ENCODE peak calls at places on chromosomes 11 and 22, in five cellular contexts. P is HCT116, O is H1, U is K562, F is GM12878. J is an unnamed sample.

GRCh38 chr11:113664069-113664980 is 41.8 kb downstream of the TMPRSS5 start:
- DNase-seq in P (peak; percentile 7), O (no peak), U (peak; percentile 58), F (no peak), J (no peak)

GRCh38 chr11:68461284-68461861 is 821 bp downstream of the PPP6R3 start:
- DNase-seq in P (no peak), O (no peak), U (peak; percentile 59), F (no peak), J (no peak)

GRCh38 chr11:19245351-19245750 is 4.6 kb upstream of the E2F8 start:
- DNase-seq in P (no peak), O (no peak), U (no peak), F (no peak), J (no peak)

GRCh38 chr11:116913000-116913399 is 75.6 kb upstream of the APOA1 start:
- DNase-seq in P (no peak), O (no peak), U (no peak), F (no peak), J (no peak)

GRCh38 chr11:125166347-125166841 is 1.8 kb downstream of the PKNOX2 start:
- DNase-seq in P (no peak), O (peak; percentile 64), U (no peak), F (no peak), J (no peak)

GRCh38 chr11:112612283-112612849 is 348.9 kb upstream of the NCAM1 start:
- DNase-seq in P (peak; percentile 6), O (no peak), U (no peak), F (no peak), J (no peak)

GRCh38 chr11:71342116-71342515 is 89.7 kb upstream of the SHANK2 start:
- DNase-seq in P (no peak), O (no peak), U (no peak), F (no peak), J (no peak)

GRCh38 chr11:101442171-101442570 is 141.6 kb downstream of the TRPC6 start:
- DNase-seq in P (no peak), O (no peak), U (no peak), F (no peak), J (no peak)

GRCh38 chr22:48919851-48920589 is 907.7 kb downstream of the BRD1 start:
- DNase-seq in P (no peak), O (peak; percentile 34), U (no peak), F (no peak), J (no peak)

GRCh38 chr11:1222491-1223345 is at the start of gene MUC5B:
- DNase-seq in P (no peak), O (peak; percentile 43), U (no peak), F (no peak), J (no peak)

GRCh38 chr22:43151251-43152000 is at the start of gene TSPO:
- DNase-seq in P (no peak), O (peak; percentile 76), U (peak; percentile 75), F (no peak), J (no peak)

GRCh38 chr22:28799125-28799833 is 1.1 kb downstream of the XBP1 start:
- DNase-seq in P (peak; percentile 35), O (no peak), U (peak; percentile 26), F (no peak), J (no peak)

GRCh38 chr22:45290410-45290936 is 5.7 kb downstream of the UPK3A start:
- DNase-seq in P (peak; percentile 64), O (no peak), U (no peak), F (no peak), J (no peak)

GRCh38 chr11:68128682-68129327 is 7.6 kb upstream of the CHKA start:
- DNase-seq in P (no peak), O (no peak), U (peak; percentile 55), F (no peak), J (peak; percentile 56)

GRCh38 chr11:40647290-40647689 is 812.2 kb downstream of the LRRC4C start:
- DNase-seq in P (no peak), O (no peak), U (no peak), F (no peak), J (no peak)

GRCh38 chr11:22508691-22509090 is 116.9 kb downstream of the FANCF start:
- DNase-seq in P (no peak), O (no peak), U (no peak), F (no peak), J (no peak)

GRCh38 chr22:50481440-50482106 is at the start of gene ADM2:
- DNase-seq in P (no peak), O (peak; percentile 89), U (peak; percentile 70), F (no peak), J (no peak)

GRCh38 chr22:49097966-49098365 is 729.7 kb downstream of the BRD1 start:
- DNase-seq in P (no peak), O (no peak), U (no peak), F (no peak), J (no peak)

GRCh38 chr11:77455740-77456139 is 18.2 kb downstream of the PAK1 start:
- DNase-seq in P (no peak), O (no peak), U (no peak), F (no peak), J (no peak)

GRCh38 chr22:26579331-26579886 is 10.5 kb downstream of the TPST2 start:
- DNase-seq in P (no peak), O (no peak), U (no peak), F (peak; percentile 30), J (no peak)

GRCh38 chr11:80084614-80085013 is 643.8 kb upstream of the TENM4 start:
- DNase-seq in P (no peak), O (no peak), U (no peak), F (no peak), J (no peak)

GRCh38 chr11:3193373-3194015 is 25.1 kb downstream of the MRGPRG start:
- DNase-seq in P (no peak), O (peak; percentile 47), U (no peak), F (no peak), J (no peak)

GRCh38 chr11:38446336-38446735 is 1848.3 kb upstream of the RAG2 start:
- DNase-seq in P (no peak), O (no peak), U (no peak), F (no peak), J (no peak)

GRCh38 chr11:94494200-94494545 is 389 bp downstream of the ANKRD49 start:
- DNase-seq in P (no peak), O (no peak), U (no peak), F (no peak), J (no peak)

GRCh38 chr11:45087301-45087700 is 59.1 kb upstream of the PRDM11 start:
- DNase-seq in P (no peak), O (no peak), U (no peak), F (no peak), J (no peak)

GRCh38 chr11:2518983-2519340 is 74.2 kb downstream of the KCNQ1 start:
- DNase-seq in P (no peak), O (peak; percentile 37), U (no peak), F (no peak), J (no peak)

GRCh38 chr11:118438314-118438931 is 2.1 kb downstream of the KMT2A start:
- DNase-seq in P (no peak), O (no peak), U (peak; percentile 65), F (no peak), J (no peak)
- TF ChIP-seq ZNF274 in P (no peak), O (no peak), U (no peak), F (no peak), J (no peak)

DNA sequence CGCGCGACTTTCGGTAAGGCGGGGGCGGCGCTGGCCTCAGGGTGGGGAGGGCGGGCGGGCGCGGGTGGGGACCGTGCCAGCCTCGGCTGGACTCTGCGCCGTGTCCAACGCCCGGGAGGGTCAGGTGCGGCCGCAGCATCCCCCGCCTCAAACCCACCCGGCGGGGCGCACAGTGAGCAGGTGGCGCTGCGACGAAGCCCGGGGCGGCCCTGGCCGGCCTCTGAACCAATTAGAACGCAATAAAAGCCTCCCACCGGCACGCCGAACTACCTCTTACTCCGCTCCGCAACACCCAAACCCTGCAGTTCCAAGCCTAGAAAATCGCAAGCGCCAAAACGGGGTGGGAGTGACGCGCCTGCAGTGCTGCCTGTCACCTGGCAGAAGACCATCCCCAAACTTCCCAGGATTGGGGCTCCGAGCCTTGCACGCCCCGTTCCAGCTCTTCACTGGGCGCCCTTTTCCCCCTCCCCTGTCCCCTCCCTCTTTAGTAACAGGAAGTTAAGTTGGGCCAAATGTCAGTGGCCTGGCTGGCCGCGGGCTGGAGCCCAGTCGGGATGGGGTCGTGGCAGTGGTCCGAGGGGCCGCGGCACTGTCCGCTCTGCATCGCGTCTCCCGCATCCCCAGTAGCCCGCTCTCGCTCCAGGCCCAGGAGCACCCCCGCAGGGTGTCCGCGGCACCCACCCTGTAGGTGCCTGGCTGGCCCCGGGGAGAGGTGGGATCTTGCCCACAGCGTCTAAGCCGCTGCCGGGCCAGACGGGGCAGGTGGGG is 508 bp downstream of the MICAL2 start:
- DNase-seq in P (no peak), O (peak; percentile 64), U (no peak), F (no peak), J (no peak)
- TF ChIP-seq YY1 in P (no peak), O (no peak), U (no peak), F (no peak), J (no peak)

GRCh38 chr11:122853261-122853660 is 15.0 kb downstream of the CRTAM start:
- DNase-seq in P (no peak), O (no peak), U (no peak), F (no peak), J (no peak)

GRCh38 chr11:122851366-122852011 is 13.2 kb downstream of the CRTAM start:
- DNase-seq in P (no peak), O (no peak), U (no peak), F (no peak), J (no peak)

GRCh38 chr11:122852071-122852831 is 14.0 kb downstream of the CRTAM start:
- DNase-seq in P (no peak), O (no peak), U (no peak), F (no peak), J (no peak)

GRCh38 chr11:122850076-122850631 is 11.9 kb downstream of the CRTAM start:
- DNase-seq in P (no peak), O (no peak), U (no peak), F (no peak), J (no peak)

GRCh38 chr11:122853971-122854446 is 15.7 kb downstream of the CRTAM start:
- DNase-seq in P (peak; percentile 84), O (peak; percentile 53), U (peak; percentile 55), F (no peak), J (peak; percentile 77)
- TF ChIP-seq ZNF274 in P (no peak), O (no peak), U (no peak), F (no peak), J (no peak)

DNA sequence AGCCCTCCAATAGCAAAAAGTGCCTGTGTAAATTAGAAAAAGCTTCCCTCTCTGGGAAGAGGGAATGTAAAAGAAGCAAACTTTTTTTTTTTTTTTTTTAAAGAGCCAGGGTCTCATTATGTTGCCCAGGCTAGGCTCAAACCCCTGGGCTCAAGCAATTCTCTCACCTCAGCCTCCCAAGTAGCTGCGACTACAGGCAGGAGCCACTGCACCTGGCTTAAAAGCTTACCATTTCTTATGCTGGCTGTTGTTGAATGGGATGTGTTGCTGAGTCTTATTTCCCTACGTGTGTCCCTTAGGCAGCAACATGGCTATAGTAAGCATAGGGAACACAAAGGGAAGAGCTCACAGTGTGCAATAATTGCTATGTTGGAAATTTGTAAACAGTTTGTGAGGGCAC is 225.5 kb upstream of the CCDC90B start:
- DNase-seq in P (no peak), O (no peak), U (no peak), F (no peak), J (no peak)
- TF ChIP-seq YY1 in P (no peak), O (no peak), U (no peak), F (no peak), J (no peak)

GRCh38 chr11:36339899-36340298 is 43.8 kb downstream of the PRR5L start:
- DNase-seq in P (no peak), O (no peak), U (no peak), F (no peak), J (no peak)
- TF ChIP-seq ZNF274 in P (no peak), O (no peak), U (no peak), F (no peak), J (no peak)

GRCh38 chr11:65078786-65079342 is 5.0 kb downstream of the CDCA5 start:
- DNase-seq in P (no peak), O (no peak), U (no peak), F (no peak), J (no peak)
- TF ChIP-seq YY1 in P (no peak), O (peak; percentile 83), U (peak; percentile 89), F (peak; percentile 91), J (peak; percentile 46)